ENCODE peak calls at places on chromosomes 16 and 17, in eight cellular contexts. One of them, this sample, is unnamed.

GRCh38 chr17:62704381-62704971 is 77.0 kb downstream of the MRC2 start:
- DNase-seq in endodermal cell: peak; percentile 90
- DNase-seq in GM23248: peak; percentile 53
- DNase-seq in sigmoid colon: peak; percentile 76
- DNase-seq in mammary epithelial cell: peak; percentile 92
- DNase-seq in cardiac muscle cell: peak; percentile 44
- DNase-seq in iPS DF 6.9: no peak
- DNase-seq in SK-N-SH: no peak
- DNase-seq in this sample: no peak

GRCh38 chr17:3482851-3483250 is 7.1 kb downstream of the ASPA start:
- DNase-seq in endodermal cell: no peak
- DNase-seq in GM23248: no peak
- DNase-seq in sigmoid colon: no peak
- DNase-seq in mammary epithelial cell: no peak
- DNase-seq in cardiac muscle cell: peak; percentile 20
- DNase-seq in iPS DF 6.9: peak; percentile 48
- DNase-seq in SK-N-SH: no peak
- DNase-seq in this sample: no peak

GRCh38 chr16:997440-998051 is 16.0 kb downstream of the SOX8 start:
- DNase-seq in endodermal cell: peak; percentile 86
- DNase-seq in GM23248: peak; percentile 42
- DNase-seq in sigmoid colon: no peak
- DNase-seq in mammary epithelial cell: peak; percentile 60
- DNase-seq in cardiac muscle cell: peak; percentile 38
- DNase-seq in iPS DF 6.9: no peak
- DNase-seq in SK-N-SH: no peak
- DNase-seq in this sample: peak; percentile 34

GRCh38 chr17:12250973-12251372 is 230.3 kb downstream of the MAP2K4 start:
- DNase-seq in endodermal cell: no peak
- DNase-seq in GM23248: no peak
- DNase-seq in sigmoid colon: no peak
- DNase-seq in mammary epithelial cell: no peak
- DNase-seq in cardiac muscle cell: no peak
- DNase-seq in iPS DF 6.9: no peak
- DNase-seq in SK-N-SH: no peak
- DNase-seq in this sample: no peak

GRCh38 chr17:64411999-64412771 is 21.5 kb upstream of the PECAM1 start:
- DNase-seq in endodermal cell: peak; percentile 94
- DNase-seq in GM23248: peak; percentile 39
- DNase-seq in sigmoid colon: peak; percentile 80
- DNase-seq in mammary epithelial cell: no peak
- DNase-seq in cardiac muscle cell: peak; percentile 11
- DNase-seq in iPS DF 6.9: no peak
- DNase-seq in SK-N-SH: no peak
- DNase-seq in this sample: no peak

GRCh38 chr16:414395-415169 is 10.9 kb upstream of the RAB11FIP3 start:
- DNase-seq in endodermal cell: peak; percentile 44
- DNase-seq in GM23248: peak; percentile 30
- DNase-seq in sigmoid colon: no peak
- DNase-seq in mammary epithelial cell: peak; percentile 52
- DNase-seq in cardiac muscle cell: no peak
- DNase-seq in iPS DF 6.9: no peak
- DNase-seq in SK-N-SH: no peak
- DNase-seq in this sample: no peak

GRCh38 chr16:70775399-70775798 is 25.6 kb downstream of the VAC14 start:
- DNase-seq in endodermal cell: no peak
- DNase-seq in GM23248: no peak
- DNase-seq in sigmoid colon: no peak
- DNase-seq in mammary epithelial cell: no peak
- DNase-seq in cardiac muscle cell: no peak
- DNase-seq in iPS DF 6.9: no peak
- DNase-seq in SK-N-SH: no peak
- DNase-seq in this sample: no peak

GRCh38 chr16:14241631-14242030 is 170.5 kb downstream of the MRTFB start:
- DNase-seq in endodermal cell: no peak
- DNase-seq in GM23248: no peak
- DNase-seq in sigmoid colon: no peak
- DNase-seq in mammary epithelial cell: no peak
- DNase-seq in cardiac muscle cell: peak; percentile 5
- DNase-seq in iPS DF 6.9: no peak
- DNase-seq in SK-N-SH: no peak
- DNase-seq in this sample: no peak

GRCh38 chr16:12097523-12098428 is 121.2 kb downstream of the SNX29 start:
- DNase-seq in endodermal cell: no peak
- DNase-seq in GM23248: peak; percentile 34
- DNase-seq in sigmoid colon: peak; percentile 76
- DNase-seq in mammary epithelial cell: peak; percentile 11
- DNase-seq in cardiac muscle cell: no peak
- DNase-seq in iPS DF 6.9: no peak
- DNase-seq in SK-N-SH: no peak
- DNase-seq in this sample: no peak

GRCh38 chr16:17026600-17027242 is 444.0 kb downstream of the XYLT1 start:
- DNase-seq in endodermal cell: no peak
- DNase-seq in GM23248: no peak
- DNase-seq in sigmoid colon: no peak
- DNase-seq in mammary epithelial cell: no peak
- DNase-seq in cardiac muscle cell: no peak
- DNase-seq in iPS DF 6.9: no peak
- DNase-seq in SK-N-SH: no peak
- DNase-seq in this sample: no peak

GRCh38 chr16:87487361-87487924 is 5.4 kb downstream of the ZCCHC14 start:
- DNase-seq in endodermal cell: peak; percentile 85
- DNase-seq in GM23248: peak; percentile 83
- DNase-seq in sigmoid colon: no peak
- DNase-seq in mammary epithelial cell: peak; percentile 88
- DNase-seq in cardiac muscle cell: peak; percentile 30
- DNase-seq in iPS DF 6.9: peak; percentile 16
- DNase-seq in SK-N-SH: no peak
- DNase-seq in this sample: peak; percentile 21

GRCh38 chr17:76881966-76882365 is 13.8 kb downstream of the MGAT5B start:
- DNase-seq in endodermal cell: no peak
- DNase-seq in GM23248: no peak
- DNase-seq in sigmoid colon: no peak
- DNase-seq in mammary epithelial cell: no peak
- DNase-seq in cardiac muscle cell: no peak
- DNase-seq in iPS DF 6.9: no peak
- DNase-seq in SK-N-SH: no peak
- DNase-seq in this sample: no peak

GRCh38 chr16:59180083-59180476 is 446.0 kb upstream of the GOT2 start:
- DNase-seq in endodermal cell: no peak
- DNase-seq in GM23248: no peak
- DNase-seq in sigmoid colon: no peak
- DNase-seq in mammary epithelial cell: no peak
- DNase-seq in cardiac muscle cell: no peak
- DNase-seq in iPS DF 6.9: no peak
- DNase-seq in SK-N-SH: no peak
- DNase-seq in this sample: no peak

GRCh38 chr16:3643095-3643730 is 11.3 kb upstream of the DNASE1 start:
- DNase-seq in endodermal cell: no peak
- DNase-seq in GM23248: no peak
- DNase-seq in sigmoid colon: peak; percentile 19
- DNase-seq in mammary epithelial cell: no peak
- DNase-seq in cardiac muscle cell: no peak
- DNase-seq in iPS DF 6.9: no peak
- DNase-seq in SK-N-SH: peak; percentile 39
- DNase-seq in this sample: no peak

GRCh38 chr17:57284984-57285646 is 28.8 kb downstream of the MSI2 start:
- DNase-seq in endodermal cell: peak; percentile 67
- DNase-seq in GM23248: no peak
- DNase-seq in sigmoid colon: no peak
- DNase-seq in mammary epithelial cell: no peak
- DNase-seq in cardiac muscle cell: no peak
- DNase-seq in iPS DF 6.9: peak; percentile 20
- DNase-seq in SK-N-SH: no peak
- DNase-seq in this sample: peak; percentile 18

GRCh38 chr16:89193576-89194293 is 6.6 kb downstream of the SLC22A31 start:
- DNase-seq in endodermal cell: peak; percentile 65
- DNase-seq in GM23248: no peak
- DNase-seq in sigmoid colon: no peak
- DNase-seq in mammary epithelial cell: no peak
- DNase-seq in cardiac muscle cell: no peak
- DNase-seq in iPS DF 6.9: no peak
- DNase-seq in SK-N-SH: peak; percentile 59
- DNase-seq in this sample: no peak

DNA sequence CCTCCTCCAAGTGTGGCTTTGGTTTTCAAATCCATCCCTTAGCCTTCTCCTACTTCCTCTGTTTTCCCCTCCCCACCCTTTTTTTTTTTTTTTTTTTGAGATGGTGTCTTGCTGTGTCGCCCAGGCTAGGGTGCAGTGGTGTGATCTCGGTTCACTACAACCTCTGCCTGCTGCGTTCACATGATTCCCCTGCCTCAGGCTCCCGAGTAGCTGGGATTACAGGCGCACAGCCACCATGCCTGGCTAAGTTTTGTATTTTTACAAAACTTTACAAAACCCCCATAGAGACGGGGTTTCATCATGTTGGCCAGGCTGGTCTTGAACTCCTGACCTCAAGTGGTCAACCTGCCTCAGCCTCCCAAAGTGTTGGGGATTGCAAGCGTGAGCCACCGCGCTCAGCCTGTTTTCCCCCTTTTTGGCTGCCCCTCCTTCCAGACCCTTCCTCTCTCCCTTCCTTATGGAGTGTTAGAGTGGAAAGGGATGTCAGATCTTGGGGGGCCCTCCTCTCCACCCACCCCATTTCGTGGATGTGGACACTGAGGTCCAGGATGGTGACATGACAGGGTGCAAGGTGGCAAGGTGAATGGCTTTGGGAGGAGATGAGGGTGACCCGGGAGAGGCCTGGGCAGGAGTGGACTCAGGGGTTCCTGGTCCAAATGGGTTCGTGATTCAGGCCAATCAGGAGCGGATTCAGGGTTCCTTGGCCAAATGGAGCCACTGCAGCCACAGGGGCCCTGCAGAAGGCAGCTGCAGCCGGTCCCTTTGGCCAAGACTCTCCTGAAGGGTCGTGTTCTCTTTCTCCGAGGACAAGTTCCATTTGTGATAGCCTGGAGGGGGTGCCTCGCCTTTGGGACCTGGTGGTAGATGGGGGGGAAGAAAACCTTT is 4.8 kb downstream of the ABCC1 start:
- DNase-seq in endodermal cell: no peak
- DNase-seq in GM23248: no peak
- DNase-seq in sigmoid colon: no peak
- DNase-seq in mammary epithelial cell: no peak
- DNase-seq in cardiac muscle cell: no peak
- DNase-seq in iPS DF 6.9: no peak
- DNase-seq in SK-N-SH: no peak
- DNase-seq in this sample: no peak
- H3K4me1 ChIP-seq in endodermal cell: peaks cover 6% of the 10 kb centered on the region
- H3K4me1 ChIP-seq in GM23248: peaks cover 26% of the 10 kb centered on the region
- H3K4me1 ChIP-seq in sigmoid colon: no peaks in the 10 kb centered on the region
- H3K4me1 ChIP-seq in mammary epithelial cell: peaks cover 10% of the 10 kb centered on the region
- H3K4me1 ChIP-seq in cardiac muscle cell: peaks cover 16% of the 10 kb centered on the region
- H3K4me1 ChIP-seq in iPS DF 6.9: peaks cover 9% of the 10 kb centered on the region
- H3K4me1 ChIP-seq in SK-N-SH: peaks cover 14% of the 10 kb centered on the region
- H3K4me1 ChIP-seq in this sample: peaks cover 23% of the 10 kb centered on the region

DNA sequence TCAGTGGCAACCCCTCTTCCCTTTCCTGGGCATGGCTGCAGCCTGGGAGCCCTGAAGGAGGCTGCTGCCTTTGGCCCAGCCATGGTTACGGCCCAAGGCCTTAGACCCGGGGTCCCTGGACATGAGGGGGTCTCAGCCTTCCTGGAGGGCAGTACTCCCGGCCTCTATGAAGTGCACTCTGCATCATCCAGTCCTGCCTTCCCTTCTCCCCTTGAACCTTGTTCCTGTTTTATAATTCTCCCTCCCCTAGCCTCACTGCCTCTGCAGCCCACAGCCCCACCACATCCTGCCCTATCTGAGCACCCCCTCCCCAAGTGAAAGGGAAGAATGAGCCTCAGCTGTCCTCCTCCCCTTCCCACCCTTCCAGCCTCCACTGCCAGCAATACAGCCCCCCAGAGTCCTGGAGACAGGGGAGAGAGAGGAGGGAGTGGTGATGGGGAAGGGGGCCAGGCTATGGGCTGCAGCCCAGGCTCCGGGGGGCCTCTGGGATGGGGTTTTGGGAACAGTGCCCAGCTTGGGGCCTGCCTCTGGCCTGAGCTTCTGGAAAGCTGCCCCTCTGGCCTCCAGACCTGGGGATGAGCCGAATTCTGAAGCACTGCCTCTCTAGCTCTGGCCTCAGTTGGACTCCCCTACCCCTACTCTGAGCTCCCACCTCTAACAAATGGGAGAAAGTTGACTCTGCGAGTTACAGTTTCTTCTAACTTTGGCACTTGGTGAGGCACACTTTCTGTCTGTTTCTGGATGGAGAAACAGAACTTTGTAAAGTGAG is 7.6 kb downstream of the CCR7 start:
- DNase-seq in endodermal cell: peak; percentile 32
- DNase-seq in GM23248: no peak
- DNase-seq in sigmoid colon: no peak
- DNase-seq in mammary epithelial cell: no peak
- DNase-seq in cardiac muscle cell: no peak
- DNase-seq in iPS DF 6.9: no peak
- DNase-seq in SK-N-SH: no peak
- DNase-seq in this sample: no peak
- H3K27ac ChIP-seq in endodermal cell: no peak overlapping the region
- H3K27ac ChIP-seq in GM23248: peak overlapping the region; percentile 8
- H3K27ac ChIP-seq in sigmoid colon: peak overlapping the region; percentile 69
- H3K27ac ChIP-seq in mammary epithelial cell: no peak overlapping the region
- H3K27ac ChIP-seq in cardiac muscle cell: no peak overlapping the region
- H3K27ac ChIP-seq in iPS DF 6.9: no peak overlapping the region
- H3K27ac ChIP-seq in SK-N-SH: no peak overlapping the region
- H3K27ac ChIP-seq in this sample: peak overlapping the region; percentile 99

DNA sequence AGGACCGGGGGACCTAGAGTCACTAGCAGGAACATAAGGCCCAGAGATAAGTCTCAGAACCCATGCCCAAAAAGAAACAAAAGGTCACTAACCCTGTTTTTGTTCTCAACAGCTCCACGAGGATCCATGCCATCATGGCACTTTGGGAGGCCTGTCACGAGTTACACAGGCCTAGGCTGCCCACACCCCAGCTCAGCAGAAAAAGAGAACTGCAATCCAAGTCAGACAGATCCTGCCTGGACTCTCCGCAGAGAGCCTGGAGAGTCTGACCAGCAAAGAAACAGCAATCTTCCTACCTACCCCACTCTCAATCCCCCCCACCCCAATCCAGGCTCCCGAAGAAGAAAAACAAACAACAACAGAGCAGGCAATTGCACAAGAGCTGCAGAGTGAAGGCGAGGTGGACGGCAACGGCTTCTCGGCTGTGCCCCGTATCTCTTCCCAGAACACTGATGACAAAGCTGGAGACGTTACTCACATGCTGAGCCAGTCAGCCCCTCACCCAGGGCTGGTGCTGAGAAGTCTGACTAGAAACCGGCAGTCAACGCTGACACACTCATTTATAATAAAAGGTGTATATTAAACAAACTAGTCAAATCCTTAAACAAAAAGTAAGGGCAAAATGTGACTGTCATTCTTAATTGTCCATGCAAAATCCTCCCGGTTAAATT is 89.4 kb downstream of the SMG6 start:
- DNase-seq in endodermal cell: peak; percentile 71
- DNase-seq in GM23248: peak; percentile 97
- DNase-seq in sigmoid colon: peak; percentile 83
- DNase-seq in mammary epithelial cell: no peak
- DNase-seq in cardiac muscle cell: peak; percentile 66
- DNase-seq in iPS DF 6.9: no peak
- DNase-seq in SK-N-SH: no peak
- DNase-seq in this sample: no peak
- H3K4me3 ChIP-seq in endodermal cell: no peak overlapping the region
- H3K4me3 ChIP-seq in GM23248: peak overlapping the region; percentile 58
- H3K4me3 ChIP-seq in sigmoid colon: no peak overlapping the region
- H3K4me3 ChIP-seq in mammary epithelial cell: no peak overlapping the region
- H3K4me3 ChIP-seq in cardiac muscle cell: peak overlapping the region; percentile 0
- H3K4me3 ChIP-seq in iPS DF 6.9: no peak overlapping the region
- H3K4me3 ChIP-seq in SK-N-SH: peak overlapping the region; percentile 48
- H3K4me3 ChIP-seq in this sample: no peak overlapping the region

GRCh38 chr17:37676115-37676925 is 33.1 kb upstream of the DDX52 start:
- DNase-seq in endodermal cell: peak; percentile 35
- DNase-seq in GM23248: peak; percentile 20
- DNase-seq in sigmoid colon: no peak
- DNase-seq in mammary epithelial cell: no peak
- DNase-seq in cardiac muscle cell: no peak
- DNase-seq in iPS DF 6.9: no peak
- DNase-seq in SK-N-SH: no peak
- DNase-seq in this sample: no peak
- H3K4me1 ChIP-seq in endodermal cell: peaks cover 16% of the 10 kb centered on the region
- H3K4me1 ChIP-seq in GM23248: peaks cover 22% of the 10 kb centered on the region
- H3K4me1 ChIP-seq in sigmoid colon: no peaks in the 10 kb centered on the region
- H3K4me1 ChIP-seq in mammary epithelial cell: peaks cover 16% of the 10 kb centered on the region
- H3K4me1 ChIP-seq in cardiac muscle cell: no peaks in the 10 kb centered on the region
- H3K4me1 ChIP-seq in iPS DF 6.9: no peaks in the 10 kb centered on the region
- H3K4me1 ChIP-seq in SK-N-SH: peaks cover 16% of the 10 kb centered on the region
- H3K4me1 ChIP-seq in this sample: no peaks in the 10 kb centered on the region

This sample was measured in effector memory CD4-positive, alpha-beta T cell.